ENCODE peak calls at places on chromosomes 1 and 21, in five cellular contexts. Q, K, E, J and A are unnamed samples.

GRCh38 chr1:77905603-77906002 is 17.2 kb downstream of the NEXN start:
- DNase-seq in Q (no peak), K (no peak), E (no peak), J (no peak), A (no peak)

GRCh38 chr1:33740040-33740745 is 123.7 kb upstream of the HMGB4 start:
- DNase-seq in Q (no peak), K (no peak), E (no peak), J (no peak), A (no peak)

GRCh38 chr1:38133304-38133703 is 86.7 kb upstream of the POU3F1 start:
- DNase-seq in Q (no peak), K (no peak), E (no peak), J (no peak), A (no peak)

GRCh38 chr21:44485254-44485793 is 30.0 kb downstream of the LRRC3 start:
- DNase-seq in Q (peak), K (no peak), E (peak), J (no peak), A (no peak)

GRCh38 chr1:184389446-184389845 is 2.6 kb downstream of the C1orf21 start:
- DNase-seq in Q (no peak), K (no peak), E (no peak), J (no peak), A (no peak)

GRCh38 chr1:36486436-36487335 is 4.0 kb upstream of the CSF3R start:
- DNase-seq in Q (no peak), K (peak), E (peak), J (peak), A (no peak)

GRCh38 chr1:34917017-34917416 is 12.4 kb downstream of the DLGAP3 start:
- DNase-seq in Q (no peak), K (no peak), E (no peak), J (no peak), A (no peak)

GRCh38 chr1:102897537-102897936 is 210.8 kb downstream of the COL11A1 start:
- DNase-seq in Q (no peak), K (no peak), E (no peak), J (no peak), A (no peak)

GRCh38 chr1:223258751-223259177 is 105.2 kb downstream of the SUSD4 start:
- DNase-seq in Q (no peak), K (no peak), E (no peak), J (no peak), A (no peak)

GRCh38 chr1:47201179-47201578 is 11.3 kb upstream of the PDZK1IP1 start:
- DNase-seq in Q (no peak), K (no peak), E (no peak), J (no peak), A (no peak)

GRCh38 chr1:41109316-41110263 is 88.1 kb upstream of the SLFNL1 start:
- DNase-seq in Q (no peak), K (peak), E (no peak), J (peak), A (peak)

GRCh38 chr21:44897326-44898010 is 23.2 kb downstream of the ITGB2 start:
- DNase-seq in Q (no peak), K (no peak), E (no peak), J (peak), A (no peak)

GRCh38 chr1:211482306-211482705 is 9.7 kb downstream of the RD3 start:
- DNase-seq in Q (no peak), K (no peak), E (no peak), J (no peak), A (no peak)